ENCODE peak calls at places on chromosomes 12 and 14, in seven cellular contexts. One of them, this sample, is unnamed.

GRCh38 chr12:124422142-124422569 is 127.3 kb downstream of the RFLNA start:
- DNase-seq in HCT116: no peak
- DNase-seq in neural crest cell: no peak
- DNase-seq in omental fat pad: no peak
- DNase-seq in upper lobe of right lung: peak; percentile 81
- DNase-seq in psoas muscle: no peak
- DNase-seq in transverse colon: peak; percentile 77
- DNase-seq in this sample: no peak

GRCh38 chr14:92466068-92466458 is 47.5 kb upstream of the RIN3 start:
- DNase-seq in HCT116: no peak
- DNase-seq in neural crest cell: no peak
- DNase-seq in omental fat pad: no peak
- DNase-seq in upper lobe of right lung: no peak
- DNase-seq in psoas muscle: no peak
- DNase-seq in transverse colon: no peak
- DNase-seq in this sample: no peak

GRCh38 chr14:69240527-69241173 is 19.3 kb upstream of the GALNT16 start:
- DNase-seq in HCT116: no peak
- DNase-seq in neural crest cell: no peak
- DNase-seq in omental fat pad: no peak
- DNase-seq in upper lobe of right lung: no peak
- DNase-seq in psoas muscle: no peak
- DNase-seq in transverse colon: no peak
- DNase-seq in this sample: no peak

GRCh38 chr12:113385282-113385882 is 18.3 kb downstream of the SDS start:
- DNase-seq in HCT116: no peak
- DNase-seq in neural crest cell: no peak
- DNase-seq in omental fat pad: no peak
- DNase-seq in upper lobe of right lung: no peak
- DNase-seq in psoas muscle: no peak
- DNase-seq in transverse colon: no peak
- DNase-seq in this sample: no peak

GRCh38 chr14:99744199-99744872 is 48.9 kb upstream of the EML1 start:
- DNase-seq in HCT116: no peak
- DNase-seq in neural crest cell: no peak
- DNase-seq in omental fat pad: no peak
- DNase-seq in upper lobe of right lung: no peak
- DNase-seq in psoas muscle: no peak
- DNase-seq in transverse colon: no peak
- DNase-seq in this sample: no peak

GRCh38 chr12:6096527-6096926 is 27.9 kb downstream of the VWF start:
- DNase-seq in HCT116: no peak
- DNase-seq in neural crest cell: no peak
- DNase-seq in omental fat pad: no peak
- DNase-seq in upper lobe of right lung: no peak
- DNase-seq in psoas muscle: no peak
- DNase-seq in transverse colon: no peak
- DNase-seq in this sample: no peak

GRCh38 chr14:75373616-75374015 is 54.2 kb upstream of the JDP2 start:
- DNase-seq in HCT116: no peak
- DNase-seq in neural crest cell: no peak
- DNase-seq in omental fat pad: no peak
- DNase-seq in upper lobe of right lung: no peak
- DNase-seq in psoas muscle: no peak
- DNase-seq in transverse colon: no peak
- DNase-seq in this sample: no peak

GRCh38 chr12:57240069-57240921 is 10.7 kb downstream of the STAC3 start:
- DNase-seq in HCT116: peak; percentile 47
- DNase-seq in neural crest cell: no peak
- DNase-seq in omental fat pad: no peak
- DNase-seq in upper lobe of right lung: peak; percentile 76
- DNase-seq in psoas muscle: peak; percentile 64
- DNase-seq in transverse colon: peak; percentile 70
- DNase-seq in this sample: no peak

GRCh38 chr12:124703852-124704251 is 136.4 kb upstream of the NCOR2 start:
- DNase-seq in HCT116: no peak
- DNase-seq in neural crest cell: no peak
- DNase-seq in omental fat pad: no peak
- DNase-seq in upper lobe of right lung: peak; percentile 86
- DNase-seq in psoas muscle: no peak
- DNase-seq in transverse colon: no peak
- DNase-seq in this sample: no peak

GRCh38 chr14:83874662-83875061 is 1655.3 kb upstream of the FLRT2 start:
- DNase-seq in HCT116: no peak
- DNase-seq in neural crest cell: no peak
- DNase-seq in omental fat pad: no peak
- DNase-seq in upper lobe of right lung: no peak
- DNase-seq in psoas muscle: no peak
- DNase-seq in transverse colon: no peak
- DNase-seq in this sample: no peak

GRCh38 chr14:91870001-91870400 is 2.7 kb upstream of the TC2N start:
- DNase-seq in HCT116: no peak
- DNase-seq in neural crest cell: no peak
- DNase-seq in omental fat pad: no peak
- DNase-seq in upper lobe of right lung: no peak
- DNase-seq in psoas muscle: no peak
- DNase-seq in transverse colon: peak; percentile 32
- DNase-seq in this sample: no peak

GRCh38 chr14:104805326-104805678 is 4.4 kb downstream of the ZBTB42 start:
- DNase-seq in HCT116: peak; percentile 48
- DNase-seq in neural crest cell: no peak
- DNase-seq in omental fat pad: no peak
- DNase-seq in upper lobe of right lung: no peak
- DNase-seq in psoas muscle: peak; percentile 62
- DNase-seq in transverse colon: no peak
- DNase-seq in this sample: no peak

GRCh38 chr12:69821032-69821431 is 4.0 kb upstream of the MYRFL start:
- DNase-seq in HCT116: no peak
- DNase-seq in neural crest cell: no peak
- DNase-seq in omental fat pad: no peak
- DNase-seq in upper lobe of right lung: no peak
- DNase-seq in psoas muscle: no peak
- DNase-seq in transverse colon: no peak
- DNase-seq in this sample: no peak

GRCh38 chr12:62537544-62537943 is 70.9 kb downstream of the MON2 start:
- DNase-seq in HCT116: no peak
- DNase-seq in neural crest cell: no peak
- DNase-seq in omental fat pad: no peak
- DNase-seq in upper lobe of right lung: no peak
- DNase-seq in psoas muscle: no peak
- DNase-seq in transverse colon: no peak
- DNase-seq in this sample: no peak

GRCh38 chr14:68892961-68893360 is 86.1 kb downstream of the ACTN1 start:
- DNase-seq in HCT116: no peak
- DNase-seq in neural crest cell: no peak
- DNase-seq in omental fat pad: no peak
- DNase-seq in upper lobe of right lung: no peak
- DNase-seq in psoas muscle: no peak
- DNase-seq in transverse colon: no peak
- DNase-seq in this sample: no peak

GRCh38 chr12:30796508-30796780 is 41.7 kb upstream of the CAPRIN2 start:
- DNase-seq in HCT116: no peak
- DNase-seq in neural crest cell: no peak
- DNase-seq in omental fat pad: no peak
- DNase-seq in upper lobe of right lung: no peak
- DNase-seq in psoas muscle: peak; percentile 27
- DNase-seq in transverse colon: peak; percentile 13
- DNase-seq in this sample: peak; percentile 55

GRCh38 chr14:31124197-31124596 is 83.4 kb downstream of the HECTD1 start:
- DNase-seq in HCT116: no peak
- DNase-seq in neural crest cell: no peak
- DNase-seq in omental fat pad: no peak
- DNase-seq in upper lobe of right lung: no peak
- DNase-seq in psoas muscle: no peak
- DNase-seq in transverse colon: no peak
- DNase-seq in this sample: no peak

GRCh38 chr14:81655423-81656314 is 122.0 kb upstream of the SEL1L start:
- DNase-seq in HCT116: no peak
- DNase-seq in neural crest cell: no peak
- DNase-seq in omental fat pad: no peak
- DNase-seq in upper lobe of right lung: no peak
- DNase-seq in psoas muscle: no peak
- DNase-seq in transverse colon: no peak
- DNase-seq in this sample: no peak

DNA sequence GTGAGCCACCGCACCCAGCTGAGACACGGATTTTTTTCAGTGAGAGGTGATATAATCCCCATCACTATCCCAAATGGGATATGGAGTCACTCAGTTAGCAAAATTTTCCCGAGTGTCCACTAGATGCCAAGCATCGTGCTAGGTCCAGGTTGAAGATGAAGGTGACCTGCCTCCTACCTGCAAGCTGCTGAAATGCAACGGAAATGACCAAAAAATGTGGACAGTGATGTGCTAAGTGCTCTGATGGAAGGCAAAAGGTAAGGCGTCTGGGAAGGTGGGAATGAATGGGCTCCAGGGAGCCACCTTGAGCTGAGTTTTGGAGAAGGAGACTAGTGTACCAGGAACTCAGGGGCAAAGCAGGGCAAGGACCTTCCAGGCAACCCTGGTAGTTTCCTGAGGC is 64.6 kb downstream of the CALM1 start:
- DNase-seq in HCT116: peak; percentile 12
- DNase-seq in neural crest cell: no peak
- DNase-seq in omental fat pad: no peak
- DNase-seq in upper lobe of right lung: no peak
- DNase-seq in psoas muscle: no peak
- DNase-seq in transverse colon: no peak
- DNase-seq in this sample: no peak
- TF ChIP-seq CTCF in HCT116: peak; percentile 42
- TF ChIP-seq CTCF in neural crest cell: no peak
- TF ChIP-seq CTCF in omental fat pad: no peak
- TF ChIP-seq CTCF in upper lobe of right lung: no peak
- TF ChIP-seq CTCF in psoas muscle: no peak
- TF ChIP-seq CTCF in transverse colon: no peak
- TF ChIP-seq CTCF in this sample: no peak

GRCh38 chr14:59004012-59004411 is 184.5 kb upstream of the DAAM1 start:
- DNase-seq in HCT116: no peak
- DNase-seq in neural crest cell: no peak
- DNase-seq in omental fat pad: no peak
- DNase-seq in upper lobe of right lung: no peak
- DNase-seq in psoas muscle: no peak
- DNase-seq in transverse colon: no peak
- DNase-seq in this sample: no peak
- TF ChIP-seq CTCF in HCT116: no peak
- TF ChIP-seq CTCF in neural crest cell: no peak
- TF ChIP-seq CTCF in omental fat pad: no peak
- TF ChIP-seq CTCF in upper lobe of right lung: peak; percentile 20
- TF ChIP-seq CTCF in psoas muscle: no peak
- TF ChIP-seq CTCF in transverse colon: no peak
- TF ChIP-seq CTCF in this sample: no peak

DNA sequence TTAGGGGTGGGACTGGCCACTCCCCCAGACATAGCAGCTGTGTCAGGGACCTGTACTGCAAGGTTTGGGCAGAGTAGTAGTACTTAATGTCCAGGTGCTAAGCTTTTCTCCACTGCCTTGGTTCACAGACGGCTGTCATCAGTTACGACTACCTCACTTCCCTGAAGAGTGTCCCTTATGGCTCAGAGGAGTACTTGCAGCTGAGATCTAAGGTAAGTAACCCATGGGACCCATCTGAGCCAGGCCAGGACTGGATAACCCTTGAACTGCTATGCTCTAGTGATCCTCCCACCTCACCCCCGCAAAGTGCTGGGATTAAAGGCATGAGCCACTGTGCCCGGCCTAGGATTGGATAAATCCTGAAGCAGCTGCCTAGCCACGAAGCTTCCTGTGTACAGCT is 22.4 kb downstream of the ADCK1 start:
- DNase-seq in HCT116: no peak
- DNase-seq in neural crest cell: no peak
- DNase-seq in omental fat pad: no peak
- DNase-seq in upper lobe of right lung: no peak
- DNase-seq in psoas muscle: no peak
- DNase-seq in transverse colon: no peak
- DNase-seq in this sample: no peak
- TF ChIP-seq CTCF in HCT116: no peak
- TF ChIP-seq CTCF in neural crest cell: no peak
- TF ChIP-seq CTCF in omental fat pad: no peak
- TF ChIP-seq CTCF in upper lobe of right lung: no peak
- TF ChIP-seq CTCF in psoas muscle: no peak
- TF ChIP-seq CTCF in transverse colon: no peak
- TF ChIP-seq CTCF in this sample: no peak

GRCh38 chr12:51028126-51028810 is 2.1 kb upstream of the SLC11A2 start:
- DNase-seq in HCT116: no peak
- DNase-seq in neural crest cell: peak; percentile 7
- DNase-seq in omental fat pad: no peak
- DNase-seq in upper lobe of right lung: no peak
- DNase-seq in psoas muscle: no peak
- DNase-seq in transverse colon: peak; percentile 21
- DNase-seq in this sample: no peak

GRCh38 chr12:51025182-51025747 is 919 bp downstream of the SLC11A2 start:
- DNase-seq in HCT116: no peak
- DNase-seq in neural crest cell: no peak
- DNase-seq in omental fat pad: no peak
- DNase-seq in upper lobe of right lung: no peak
- DNase-seq in psoas muscle: no peak
- DNase-seq in transverse colon: no peak
- DNase-seq in this sample: no peak

GRCh38 chr12:51023625-51024395 is 2.4 kb downstream of the SLC11A2 start:
- DNase-seq in HCT116: no peak
- DNase-seq in neural crest cell: no peak
- DNase-seq in omental fat pad: no peak
- DNase-seq in upper lobe of right lung: no peak
- DNase-seq in psoas muscle: no peak
- DNase-seq in transverse colon: no peak
- DNase-seq in this sample: no peak

GRCh38 chr12:51027342-51027835 is 1.2 kb upstream of the SLC11A2 start:
- DNase-seq in HCT116: no peak
- DNase-seq in neural crest cell: no peak
- DNase-seq in omental fat pad: no peak
- DNase-seq in upper lobe of right lung: no peak
- DNase-seq in psoas muscle: no peak
- DNase-seq in transverse colon: no peak
- DNase-seq in this sample: no peak

DNA sequence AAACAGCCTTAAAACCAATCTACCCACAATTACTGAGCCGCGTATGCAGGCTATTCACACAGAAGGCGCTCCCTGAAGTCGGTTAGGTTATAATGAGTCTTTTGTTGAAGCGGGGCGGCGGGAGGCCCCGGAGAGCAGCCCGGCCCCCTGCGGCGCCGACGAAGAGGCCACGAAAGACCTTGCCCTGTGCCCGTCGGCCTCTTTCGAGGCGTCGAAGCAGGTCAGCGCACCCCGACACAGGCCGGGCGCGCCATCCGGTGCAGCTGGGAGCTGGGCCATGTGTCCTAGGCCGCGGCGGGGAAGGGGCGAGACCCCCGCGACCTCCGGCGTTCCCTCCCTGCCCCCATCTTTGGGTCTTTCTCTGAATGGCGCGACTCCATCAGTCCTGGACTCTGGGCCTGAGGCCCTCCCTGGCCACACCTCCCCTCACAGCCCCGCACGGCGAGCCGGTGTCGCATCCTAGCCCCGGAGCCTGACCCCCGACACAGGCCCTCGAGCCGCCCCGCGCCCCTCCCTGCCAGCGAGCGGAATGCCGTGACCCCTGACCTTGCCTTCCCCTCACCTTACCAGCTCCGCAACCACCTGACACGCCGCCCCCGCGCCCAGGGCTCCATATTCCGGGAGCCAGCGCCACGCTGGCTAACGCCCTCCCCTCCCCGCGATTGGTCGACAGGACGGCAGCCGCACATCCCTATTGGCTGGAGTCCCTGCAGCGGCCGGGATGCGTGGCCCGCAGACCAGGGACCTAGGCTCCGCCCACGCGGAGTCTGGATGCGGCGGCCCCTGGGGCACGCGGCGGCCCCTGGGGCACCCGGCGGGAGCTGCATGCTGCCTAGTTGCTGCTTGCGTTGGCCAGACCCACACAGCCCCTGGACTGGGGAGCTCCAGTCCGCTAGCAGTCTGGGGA is at the start of gene SLC11A2:
- DNase-seq in HCT116: peak; percentile 86
- DNase-seq in neural crest cell: peak; percentile 89
- DNase-seq in omental fat pad: peak; percentile 93
- DNase-seq in upper lobe of right lung: peak; percentile 99
- DNase-seq in psoas muscle: peak; percentile 96
- DNase-seq in transverse colon: peak; percentile 96
- DNase-seq in this sample: peak; percentile 83
- TF ChIP-seq CTCF in HCT116: no peak
- TF ChIP-seq CTCF in neural crest cell: no peak
- TF ChIP-seq CTCF in omental fat pad: no peak
- TF ChIP-seq CTCF in upper lobe of right lung: peak; percentile 38
- TF ChIP-seq CTCF in psoas muscle: peak; percentile 13
- TF ChIP-seq CTCF in transverse colon: no peak
- TF ChIP-seq CTCF in this sample: no peak

This sample was measured in mesothelial cell of epicardium.